ENCODE peak calls at places on chromosomes 4 and X, in five cellular contexts. C, U, J, D and I are unnamed samples.

GRCh38 chrX:34810364-34810763 is 132.2 kb upstream of the FAM47B start:
- DNase-seq in C (no peak), U (no peak), J (no peak), D (no peak), I (no peak)

GRCh38 chr4:39469429-39470077 is 10.7 kb downstream of the LIAS start:
- DNase-seq in C (no peak), U (peak), J (no peak), D (no peak), I (no peak)

GRCh38 chr4:150258569-150258968 is 180.3 kb downstream of the DCLK2 start:
- DNase-seq in C (no peak), U (no peak), J (no peak), D (no peak), I (no peak)

GRCh38 chr4:145168578-145169187 is 11.7 kb downstream of the OTUD4 start:
- DNase-seq in C (no peak), U (no peak), J (no peak), D (no peak), I (no peak)

GRCh38 chrX:74490249-74490648 is 69.0 kb downstream of the SLC16A2 start:
- DNase-seq in C (no peak), U (no peak), J (no peak), D (no peak), I (no peak)

GRCh38 chr4:145435646-145436045 is 46.0 kb upstream of the SMAD1 start:
- DNase-seq in C (no peak), U (no peak), J (no peak), D (no peak), I (no peak)

GRCh38 chr4:69849969-69850368 is 10.0 kb downstream of the SULT1E1 start:
- DNase-seq in C (no peak), U (no peak), J (no peak), D (no peak), I (no peak)

GRCh38 chrX:31266172-31267076 is 194.6 kb upstream of the FTHL17 start:
- DNase-seq in C (no peak), U (peak), J (no peak), D (peak), I (no peak)

GRCh38 chr4:174483792-174484191 is 38.5 kb downstream of the HPGD start:
- DNase-seq in C (no peak), U (no peak), J (no peak), D (no peak), I (no peak)

GRCh38 chr4:56215901-56216300 is 171.4 kb downstream of the AASDH start:
- DNase-seq in C (no peak), U (no peak), J (no peak), D (no peak), I (no peak)

GRCh38 chr4:7761720-7762119 is 177.9 kb downstream of the AFAP1 start:
- DNase-seq in C (no peak), U (peak), J (no peak), D (peak), I (no peak)

GRCh38 chr4:103032575-103032974 is 13.1 kb upstream of the SLC9B1 start:
- DNase-seq in C (no peak), U (no peak), J (no peak), D (no peak), I (no peak)

GRCh38 chrX:11137543-11138139 is 26.5 kb downstream of the HCCS start:
- DNase-seq in C (no peak), U (peak), J (no peak), D (no peak), I (no peak)

GRCh38 chr4:102543529-102543928 is 42.4 kb downstream of the NFKB1 start:
- DNase-seq in C (no peak), U (no peak), J (no peak), D (no peak), I (no peak)

GRCh38 chr4:39745920-39746319 is 48.0 kb downstream of the UBE2K start:
- DNase-seq in C (no peak), U (no peak), J (no peak), D (no peak), I (no peak)

GRCh38 chr4:104395219-104395618 is 99.5 kb downstream of the CXXC4 start:
- DNase-seq in C (no peak), U (no peak), J (no peak), D (no peak), I (no peak)

GRCh38 chr4:151692821-151693504 is 67.8 kb downstream of the GATB start:
- DNase-seq in C (no peak), U (no peak), J (no peak), D (no peak), I (no peak)

GRCh38 chr4:2689114-2689513 is 67.0 kb downstream of the TNIP2 start:
- DNase-seq in C (no peak), U (no peak), J (no peak), D (no peak), I (no peak)

GRCh38 chrX:1545776-1546408 is 8.9 kb upstream of the P2RY8 start:
- DNase-seq in C (no peak), U (no peak), J (no peak), D (no peak), I (no peak)

GRCh38 chr4:8580321-8581093 is at the start of gene GPR78:
- DNase-seq in C (no peak), U (peak), J (no peak), D (no peak), I (no peak)

GRCh38 chr4:4599886-4600285 is 58.0 kb upstream of the STX18 start:
- DNase-seq in C (no peak), U (no peak), J (no peak), D (no peak), I (no peak)

GRCh38 chr4:42655921-42656735 is 777 bp downstream of the ATP8A1 start:
- DNase-seq in C (no peak), U (peak), J (peak), D (peak), I (no peak)

GRCh38 chr4:152535236-152535902 is 523 bp downstream of the FBXW7 start:
- DNase-seq in C (no peak), U (no peak), J (no peak), D (peak), I (no peak)

GRCh38 chr4:105807496-105807895 is 87.8 kb upstream of the NPNT start:
- DNase-seq in C (no peak), U (no peak), J (no peak), D (no peak), I (no peak)